ENCODE peak calls at places on chromosome 1, in seven cellular contexts. X, F, H, U, K, T and Q are unnamed samples.

GRCh38 chr1:67853704-67854103 is 20.4 kb upstream of the GNG12 start:
- DNase-seq in H (peak), K (peak), T (peak), F (no peak), X (peak), U (peak), Q (no peak)

GRCh38 chr1:167455786-167456446 is 62.4 kb downstream of the CD247 start:
- DNase-seq in X (no peak), U (no peak), F (peak), H (peak), T (peak), K (no peak), Q (peak)

GRCh38 chr1:201299968-201300367 is 16.7 kb downstream of the PKP1 start:
- DNase-seq in K (no peak), H (peak), T (no peak), X (no peak), U (no peak), F (no peak), Q (no peak)

GRCh38 chr1:5950994-5951749 is 41.1 kb downstream of the NPHP4 start:
- DNase-seq in T (peak), H (no peak), X (no peak), U (no peak), K (no peak), F (no peak), Q (no peak)

GRCh38 chr1:196152975-196153374 is 455.3 kb downstream of the KCNT2 start:
- DNase-seq in U (no peak), T (peak), H (no peak), K (no peak), F (no peak), X (no peak), Q (no peak)

GRCh38 chr1:38929476-38929875 is 12.2 kb downstream of the RHBDL2 start:
- DNase-seq in K (peak), U (no peak), H (no peak), X (no peak), F (no peak), T (peak), Q (no peak)

GRCh38 chr1:23466423-23466989 is 17.5 kb downstream of the ASAP3 start:
- DNase-seq in K (no peak), U (no peak), H (no peak), F (no peak), X (no peak), T (no peak), Q (no peak)

GRCh38 chr1:30478288-30478687 is 245.1 kb downstream of the MATN1 start:
- DNase-seq in H (no peak), K (no peak), F (no peak), X (no peak), U (no peak), T (no peak), Q (no peak)

GRCh38 chr1:58628987-58629598 is 52.0 kb upstream of the TACSTD2 start:
- DNase-seq in T (no peak), K (no peak), U (no peak), F (no peak), X (no peak), H (peak), Q (no peak)

GRCh38 chr1:35702540-35702939 is 16.1 kb downstream of the C1orf216 start:
- DNase-seq in H (no peak), F (no peak), T (no peak), K (no peak), X (no peak), U (no peak), Q (no peak)

GRCh38 chr1:218527737-218528136 is 182.6 kb downstream of the TGFB2 start:
- DNase-seq in U (no peak), X (no peak), H (no peak), K (no peak), F (no peak), T (no peak), Q (no peak)

GRCh38 chr1:65528104-65528503 is 107.6 kb downstream of the LEPR start:
- DNase-seq in T (no peak), K (no peak), H (no peak), U (no peak), F (no peak), X (no peak), Q (no peak)

GRCh38 chr1:54952950-54953718 is 27.3 kb upstream of the TMEM61 start:
- DNase-seq in F (no peak), X (no peak), U (no peak), H (no peak), T (no peak), K (no peak), Q (no peak)

GRCh38 chr1:185634704-185635103 is 99.5 kb upstream of the HMCN1 start:
- DNase-seq in F (no peak), U (no peak), T (no peak), K (no peak), X (no peak), H (no peak), Q (no peak)

GRCh38 chr1:7672864-7673263 is 98.2 kb upstream of the VAMP3 start:
- DNase-seq in H (no peak), X (no peak), U (peak), T (no peak), F (no peak), K (no peak), Q (no peak)

GRCh38 chr1:91891486-91891885 is 5.5 kb upstream of the TGFBR3 start:
- DNase-seq in H (peak), F (no peak), K (no peak), X (no peak), U (no peak), T (no peak), Q (no peak)

GRCh38 chr1:119822406-119822805 is 11.1 kb upstream of the REG4 start:
- DNase-seq in F (no peak), X (no peak), K (no peak), T (no peak), H (no peak), U (no peak), Q (no peak)

GRCh38 chr1:26828352-26829093 is 2.0 kb downstream of the ZDHHC18 start:
- DNase-seq in K (no peak), T (peak), X (no peak), U (no peak), H (no peak), F (no peak), Q (no peak)

GRCh38 chr1:48190893-48191292 is 31.6 kb upstream of the SLC5A9 start:
- DNase-seq in U (no peak), K (no peak), F (no peak), T (no peak), X (no peak), H (no peak), Q (no peak)

GRCh38 chr1:183019860-183020259 is 3.4 kb upstream of the LAMC1 start:
- DNase-seq in U (no peak), T (no peak), H (no peak), K (no peak), F (no peak), X (no peak), Q (no peak)

GRCh38 chr1:155300024-155300423 is 1.2 kb downstream of the PKLR start:
- DNase-seq in H (no peak), F (no peak), U (no peak), T (no peak), K (no peak), X (no peak), Q (no peak)